ENCODE peak calls at places on chromosome 7, in four cellular contexts. One of them, this sample, is unnamed.

GRCh38 chr7:130385600-130386066 is 5.3 kb downstream of the CPA1 start:
- DNase-seq in H1: no peak
- DNase-seq in K562: no peak
- DNase-seq in HepG2: no peak
- DNase-seq in this sample: no peak

GRCh38 chr7:112421666-112422486 is 28.4 kb upstream of the IFRD1 start:
- DNase-seq in K562: no peak
- DNase-seq in HepG2: peak; percentile 74
- DNase-seq in H1: no peak
- DNase-seq in this sample: no peak

GRCh38 chr7:123208793-123209192 is 9.0 kb upstream of the SLC13A1 start:
- DNase-seq in K562: no peak
- DNase-seq in H1: no peak
- DNase-seq in HepG2: peak; percentile 25
- DNase-seq in this sample: peak; percentile 6

GRCh38 chr7:135414850-135415439 is 95.0 kb downstream of the CNOT4 start:
- DNase-seq in H1: peak; percentile 54
- DNase-seq in K562: peak; percentile 80
- DNase-seq in HepG2: peak; percentile 74
- DNase-seq in this sample: peak; percentile 16

GRCh38 chr7:116786791-116787443 is 75.5 kb upstream of the CAPZA2 start:
- DNase-seq in HepG2: peak; percentile 47
- DNase-seq in K562: no peak
- DNase-seq in H1: no peak
- DNase-seq in this sample: peak; percentile 59

GRCh38 chr7:111031916-111032315 is 59.0 kb upstream of the LRRN3 start:
- DNase-seq in H1: no peak
- DNase-seq in K562: no peak
- DNase-seq in HepG2: no peak
- DNase-seq in this sample: no peak

GRCh38 chr7:108129018-108129965 is 869 bp downstream of the LAMB4 start:
- DNase-seq in K562: no peak
- DNase-seq in H1: no peak
- DNase-seq in HepG2: no peak
- DNase-seq in this sample: no peak

GRCh38 chr7:35004531-35005096 is 32.7 kb downstream of the DPY19L1 start:
- DNase-seq in K562: no peak
- DNase-seq in HepG2: peak; percentile 24
- DNase-seq in H1: no peak
- DNase-seq in this sample: peak; percentile 69

GRCh38 chr7:130735273-130735716 is 1.3 kb upstream of the KLF14 start:
- DNase-seq in H1: no peak
- DNase-seq in K562: no peak
- DNase-seq in HepG2: no peak
- DNase-seq in this sample: no peak

GRCh38 chr7:64938540-64938939 is 35.5 kb downstream of the ZNF273 start:
- DNase-seq in K562: no peak
- DNase-seq in HepG2: no peak
- DNase-seq in H1: no peak
- DNase-seq in this sample: no peak

GRCh38 chr7:122161628-122162027 is 17.6 kb upstream of the AASS start:
- DNase-seq in HepG2: no peak
- DNase-seq in K562: no peak
- DNase-seq in H1: no peak
- DNase-seq in this sample: no peak

GRCh38 chr7:122166708-122167107 is 22.7 kb upstream of the AASS start:
- DNase-seq in H1: no peak
- DNase-seq in K562: no peak
- DNase-seq in HepG2: no peak
- DNase-seq in this sample: no peak

DNA sequence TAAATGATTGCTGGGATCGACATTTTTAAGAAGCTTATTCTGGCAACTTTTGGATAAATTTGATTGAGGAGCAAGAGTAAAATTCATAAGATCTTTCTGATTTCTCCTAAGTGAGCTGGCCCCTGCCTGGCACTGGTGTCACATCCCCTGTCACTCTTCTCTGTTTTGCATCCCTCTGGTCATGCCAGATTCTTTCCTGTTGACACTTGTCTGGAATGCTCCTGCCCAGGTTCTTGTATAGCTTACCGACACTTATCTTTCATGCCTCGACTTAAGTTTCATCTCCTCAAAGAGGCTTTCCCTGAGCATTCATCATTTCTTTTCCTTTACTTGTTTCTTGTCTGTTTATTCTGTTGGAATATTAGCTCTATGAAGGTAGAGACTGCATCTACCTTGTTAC is 22.2 kb upstream of the AASS start:
- DNase-seq in H1: no peak
- DNase-seq in K562: no peak
- DNase-seq in HepG2: no peak
- DNase-seq in this sample: no peak
- TF ChIP-seq USF2 in H1: no peak
- TF ChIP-seq USF2 in K562: no peak
- TF ChIP-seq USF2 in HepG2: no peak
- TF ChIP-seq USF2 in this sample: no peak

GRCh38 chr7:150439926-150440325 is 10.5 kb upstream of the GIMAP8 start:
- DNase-seq in HepG2: no peak
- DNase-seq in H1: no peak
- DNase-seq in K562: no peak
- DNase-seq in this sample: no peak
- TF ChIP-seq HDAC2 in HepG2: no peak
- TF ChIP-seq HDAC2 in H1: no peak
- TF ChIP-seq HDAC2 in K562: no peak
- TF ChIP-seq HDAC2 in this sample: no peak

GRCh38 chr7:27745064-27745583 is 5.2 kb downstream of the TAX1BP1 start:
- DNase-seq in K562: no peak
- DNase-seq in HepG2: peak; percentile 92
- DNase-seq in H1: no peak
- DNase-seq in this sample: peak; percentile 90
- TF ChIP-seq MAFK in K562: peak; percentile 71
- TF ChIP-seq MAFK in HepG2: peak; percentile 17
- TF ChIP-seq MAFK in H1: peak; percentile 67
- TF ChIP-seq MAFK in this sample: peak; percentile 90

GRCh38 chr7:102469351-102469971 is 4.7 kb downstream of the LRWD1 start:
- DNase-seq in HepG2: no peak
- DNase-seq in K562: no peak
- DNase-seq in H1: no peak
- DNase-seq in this sample: no peak

GRCh38 chr7:102472126-102473041 is 6.3 kb downstream of the POLR2J start:
- DNase-seq in K562: no peak
- DNase-seq in HepG2: no peak
- DNase-seq in H1: no peak
- DNase-seq in this sample: no peak

GRCh38 chr7:102469972-102470825 is 5.4 kb downstream of the LRWD1 start:
- DNase-seq in H1: no peak
- DNase-seq in HepG2: no peak
- DNase-seq in K562: no peak
- DNase-seq in this sample: no peak

GRCh38 chr7:102471791-102472125 is 7.0 kb downstream of the POLR2J start:
- DNase-seq in H1: no peak
- DNase-seq in K562: no peak
- DNase-seq in HepG2: no peak
- DNase-seq in this sample: no peak

DNA sequence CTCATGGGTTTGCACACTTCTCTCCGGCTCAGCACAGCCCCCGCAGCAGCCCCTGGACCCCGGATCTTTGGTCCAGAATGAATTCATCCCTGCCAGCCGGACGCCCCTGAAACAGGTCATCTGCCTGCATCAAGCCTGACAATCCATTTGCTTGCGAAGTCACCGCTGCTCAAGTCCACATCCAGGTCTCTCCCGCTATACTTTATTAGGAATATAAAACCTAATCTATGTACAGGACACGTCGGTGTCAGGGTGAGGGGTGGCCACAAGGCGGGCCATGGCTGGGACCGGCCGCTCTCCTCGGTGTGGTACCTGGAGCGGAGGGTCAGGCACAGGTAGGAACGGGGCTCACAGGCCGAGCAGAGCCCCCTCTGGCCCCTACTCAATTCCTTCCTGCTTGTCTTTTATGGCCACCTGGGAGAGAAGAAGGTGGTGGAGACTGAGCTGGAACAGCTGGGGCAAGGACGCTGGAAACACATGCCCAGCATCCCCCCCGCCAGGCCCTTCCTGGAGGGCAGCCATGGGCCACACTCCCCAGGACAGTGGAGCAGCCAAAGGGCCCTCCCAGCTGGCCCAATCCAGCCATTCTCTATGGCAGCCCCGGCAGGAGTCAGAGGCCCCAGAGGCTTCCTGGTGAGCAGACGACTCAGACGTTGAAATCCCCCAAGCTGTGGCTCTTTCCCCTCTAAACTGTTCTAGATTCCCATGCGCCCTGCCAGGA is 5.3 kb downstream of the POLR2J start:
- DNase-seq in HepG2: no peak
- DNase-seq in K562: no peak
- DNase-seq in H1: no peak
- DNase-seq in this sample: no peak
- TF ChIP-seq USF2 in HepG2: no peak
- TF ChIP-seq USF2 in K562: no peak
- TF ChIP-seq USF2 in H1: no peak
- TF ChIP-seq USF2 in this sample: no peak